ENCODE peak calls at places on chromosomes 13 and 19, in seven cellular contexts. V is left cardiac atrium; M is naive thymus-derived CD4-positive, alpha-beta T cell; H is heart right ventricle; P is mesenchymal stem cell; G is stimulated activated CD8-positive, alpha-beta memory T cell treated with anti-CD3 and anti-CD28 coated beads, Interleukin-15, amount 100 ng/mL, for 24 hours; O is fibroblast of mammary gland. X is an unnamed sample.

GRCh38 chr19:58406818-58407657 is 1.4 kb upstream of the ZNF584 start:
- DNase-seq in V (no peak), M (no peak), H (no peak), P (peak), G (no peak), O (peak), X (no peak)

GRCh38 chr19:18785179-18786124 is 5.7 kb downstream of the COMP start:
- DNase-seq in V (peak), M (peak), H (peak), P (peak), G (peak), O (peak), X (peak)

GRCh38 chr19:35669974-35670373 is 3.7 kb downstream of the UPK1A start:
- DNase-seq in V (no peak), M (no peak), H (no peak), P (no peak), G (no peak), O (no peak), X (no peak)

GRCh38 chr13:48769107-48769704 is 115.5 kb downstream of the CYSLTR2 start:
- DNase-seq in V (peak), M (peak), H (peak), P (peak), G (peak), O (peak), X (peak)

GRCh38 chr19:9700229-9700981 is 25.5 kb upstream of the ZNF562 start:
- DNase-seq in V (no peak), M (no peak), H (no peak), P (no peak), G (no peak), O (no peak), X (no peak)

GRCh38 chr19:49814010-49814409 is 918 bp upstream of the FUZ start:
- DNase-seq in V (no peak), M (no peak), H (no peak), P (no peak), G (no peak), O (no peak), X (no peak)

GRCh38 chr13:72346716-72347115 is 380.7 kb downstream of the MZT1 start:
- DNase-seq in V (no peak), M (no peak), H (no peak), P (no peak), G (no peak), O (no peak), X (no peak)

GRCh38 chr13:42099962-42100675 is 51.7 kb downstream of the DGKH start:
- DNase-seq in V (no peak), M (no peak), H (no peak), P (no peak), G (no peak), O (no peak), X (no peak)

GRCh38 chr13:101417043-101417406 is 717 bp upstream of the NALCN start:
- DNase-seq in V (no peak), M (no peak), H (no peak), P (peak), G (no peak), O (peak), X (peak)

GRCh38 chr13:91406619-91407018 is 8.2 kb downstream of the GPC5 start:
- DNase-seq in V (no peak), M (no peak), H (no peak), P (peak), G (no peak), O (peak), X (peak)